ENCODE peak calls at places on chromosomes 1 and 21, in nine cellular contexts. K is stimulated activated CD4-positive, alpha-beta T cell treated with anti-CD3 and anti-CD28 coated beads, Interleukin-4, amount 100 ng/mL, for 48 hours; F is AML-193; E is NAMALWA; J is M059J; D is Caki2; Z is DMS 273 treated with DMSO at 0.1 percent for 48 hours; P is progenitor cell of endocrine pancreas; N is A549. H is an unnamed sample.
A peak's percentile ranks its signal among the peaks of the same experiment; 100 is the strongest.

GRCh38 chr1:147109041-147109440 is 63.2 kb downstream of the PRKAB2 start:
- DNase-seq in K (no peak), F (no peak), E (no peak), J (no peak), D (no peak), Z (no peak), P (no peak), N (no peak), H (no peak)

GRCh38 chr1:211133841-211134669 is at the start of gene KCNH1:
- DNase-seq in K (peak; percentile 78), F (peak; percentile 40), E (peak; percentile 76), J (peak; percentile 88), D (peak; percentile 94), Z (peak; percentile 73), P (peak; percentile 88), N (peak; percentile 78), H (no peak)

GRCh38 chr21:20971296-20971921 is 26.8 kb upstream of the NCAM2 start:
- DNase-seq in K (peak; percentile 4), F (peak; percentile 50), E (peak; percentile 76), J (peak; percentile 37), D (peak; percentile 35), Z (peak; percentile 25), P (no peak), N (no peak), H (peak; percentile 47)

GRCh38 chr1:31765041-31765467 is 914 bp upstream of the ADGRB2 start:
- DNase-seq in K (no peak), F (peak; percentile 10), E (peak; percentile 58), J (peak; percentile 46), D (peak; percentile 67), Z (no peak), P (no peak), N (no peak), H (peak; percentile 38)

GRCh38 chr1:2206813-2207488 is 12.4 kb upstream of the FAAP20 start:
- DNase-seq in K (no peak), F (no peak), E (no peak), J (no peak), D (no peak), Z (no peak), P (no peak), N (no peak), H (no peak)

GRCh38 chr1:151992345-151993083 is 1.1 kb downstream of the S100A10 start:
- DNase-seq in K (peak; percentile 24), F (no peak), E (no peak), J (peak; percentile 100), D (peak; percentile 98), Z (peak; percentile 57), P (no peak), N (peak; percentile 87), H (peak; percentile 92)

GRCh38 chr1:4506591-4506990 is 147.8 kb upstream of the AJAP1 start:
- DNase-seq in K (no peak), F (no peak), E (no peak), J (no peak), D (no peak), Z (no peak), P (no peak), N (no peak), H (no peak)

GRCh38 chr21:35377505-35378090 is 328.5 kb upstream of the RUNX1 start:
- DNase-seq in K (no peak), F (no peak), E (no peak), J (peak; percentile 46), D (no peak), Z (no peak), P (no peak), N (no peak), H (no peak)

GRCh38 chr1:78831731-78832360 is 174.7 kb downstream of the ADGRL4 start:
- DNase-seq in K (no peak), F (no peak), E (no peak), J (peak; percentile 97), D (peak; percentile 48), Z (no peak), P (no peak), N (no peak), H (no peak)

GRCh38 chr1:98049370-98050115 is 128.7 kb upstream of the DPYD start:
- DNase-seq in K (no peak), F (no peak), E (no peak), J (peak; percentile 68), D (no peak), Z (peak; percentile 31), P (no peak), N (no peak), H (no peak)

GRCh38 chr1:154750681-154751665 is 119.1 kb downstream of the KCNN3 start:
- DNase-seq in K (no peak), F (no peak), E (no peak), J (no peak), D (no peak), Z (peak; percentile 58), P (no peak), N (no peak), H (no peak)

GRCh38 chr21:46083271-46084040 is 14.5 kb upstream of the COL6A2 start:
- DNase-seq in K (no peak), F (no peak), E (no peak), J (no peak), D (no peak), Z (no peak), P (no peak), N (no peak), H (no peak)

GRCh38 chr1:62038594-62039284 is 155.9 kb upstream of the L1TD1 start:
- DNase-seq in K (no peak), F (no peak), E (peak; percentile 20), J (no peak), D (no peak), Z (no peak), P (no peak), N (peak; percentile 4), H (no peak)

GRCh38 chr1:237884237-237884636 is 6.5 kb downstream of the ZP4 start:
- DNase-seq in K (no peak), F (no peak), E (no peak), J (no peak), D (no peak), Z (no peak), P (no peak), N (no peak), H (no peak)

GRCh38 chr1:213761845-213762407 is 225.8 kb upstream of the PROX1 start:
- DNase-seq in K (peak; percentile 16), F (no peak), E (no peak), J (peak; percentile 24), D (no peak), Z (no peak), P (no peak), N (no peak), H (no peak)

GRCh38 chr1:65942476-65942875 is 149.8 kb downstream of the PDE4B start:
- DNase-seq in K (no peak), F (no peak), E (no peak), J (no peak), D (no peak), Z (no peak), P (no peak), N (no peak), H (no peak)

H was measured in HT-29.